ENCODE peak calls at places on chromosomes 7 and 10, in five cellular contexts. N is substantia nigra, C is tibial nerve, F is thoracic aorta, T is mesendoderm. O is an unnamed sample.

GRCh38 chr7:80883188-80884025 is 35.4 kb downstream of the SEMA3C start:
- DNase-seq in F (no peak), N (no peak), T (peak; percentile 79), C (no peak), O (no peak)

GRCh38 chr7:84017653-84018052 is 176.9 kb downstream of the SEMA3A start:
- DNase-seq in T (no peak), F (no peak), C (no peak), N (no peak), O (no peak)

GRCh38 chr10:12321641-12322040 is 27.7 kb upstream of the CAMK1D start:
- DNase-seq in N (no peak), C (no peak), F (no peak), T (no peak), O (no peak)

GRCh38 chr10:7192831-7193348 is 217.9 kb downstream of the SFMBT2 start:
- DNase-seq in N (no peak), T (no peak), F (no peak), C (no peak), O (no peak)

GRCh38 chr10:30048768-30049507 is 10.4 kb downstream of the JCAD start:
- DNase-seq in F (no peak), T (no peak), N (no peak), C (no peak), O (peak; percentile 31)

GRCh38 chr10:131829156-131829930 is 71.5 kb upstream of the PPP2R2D start:
- DNase-seq in T (no peak), N (no peak), F (no peak), C (no peak), O (no peak)

GRCh38 chr10:99331207-99331803 is 2.1 kb downstream of the CNNM1 start:
- DNase-seq in N (no peak), C (no peak), T (peak; percentile 31), F (no peak), O (no peak)

GRCh38 chr10:59387951-59388431 is 25.6 kb upstream of the FAM13C start:
- DNase-seq in C (no peak), T (no peak), F (no peak), N (no peak), O (no peak)

GRCh38 chr7:14902589-14902963 is at the start of gene DGKB:
- DNase-seq in T (peak; percentile 57), N (peak; percentile 22), C (no peak), F (no peak), O (peak; percentile 19)

GRCh38 chr7:119620769-119621168 is 652.2 kb upstream of the KCND2 start:
- DNase-seq in F (no peak), T (no peak), C (no peak), N (no peak), O (no peak)

GRCh38 chr10:76540786-76541185 is 1096.8 kb downstream of the KCNMA1 start:
- DNase-seq in C (no peak), T (no peak), F (no peak), N (no peak), O (no peak)

GRCh38 chr10:85784792-85785191 is 581.8 kb downstream of the GRID1 start:
- DNase-seq in C (no peak), T (no peak), N (no peak), F (no peak), O (no peak)

GRCh38 chr10:128739937-128740336 is 613.7 kb upstream of the MKI67 start:
- DNase-seq in T (peak; percentile 54), F (no peak), C (no peak), N (no peak), O (no peak)

GRCh38 chr10:21261705-21262285 is 263.7 kb downstream of the SKIDA1 start:
- DNase-seq in T (no peak), N (peak; percentile 22), F (no peak), C (no peak), O (no peak)

GRCh38 chr7:100929811-100930174 is 19.5 kb upstream of the MUC3A start:
- DNase-seq in C (no peak), T (no peak), N (no peak), F (no peak), O (no peak)

GRCh38 chr10:77201135-77202111 is 436.2 kb downstream of the KCNMA1 start:
- DNase-seq in T (peak; percentile 48), F (no peak), N (no peak), C (no peak), O (no peak)

GRCh38 chr7:12765431-12766100 is 78.1 kb downstream of the ARL4A start:
- DNase-seq in T (no peak), C (no peak), N (no peak), F (no peak), O (no peak)

GRCh38 chr10:100847440-100847839 is 65.3 kb upstream of the SLF2 start:
- DNase-seq in C (no peak), N (no peak), T (no peak), F (no peak), O (no peak)

GRCh38 chr10:35127289-35127891 is 744 bp downstream of the CREM start:
- DNase-seq in C (peak; percentile 38), F (peak; percentile 9), N (peak; percentile 58), T (peak; percentile 71), O (peak; percentile 58)

GRCh38 chr10:13414855-13415254 is 66.8 kb upstream of the SEPHS1 start:
- DNase-seq in C (no peak), F (no peak), T (peak; percentile 63), N (no peak), O (no peak)

GRCh38 chr10:119029613-119030420 is at the start of gene NANOS1:
- DNase-seq in C (no peak), T (peak; percentile 59), F (no peak), N (no peak), O (no peak)
- H3K27ac ChIP-seq in C (no peak within 1 kb of the TSS), T (peak within 1 kb of the TSS; percentile 3), F (peak within 1 kb of the TSS; percentile 83), N (peak within 1 kb of the TSS; percentile 69), O (peak within 1 kb of the TSS; percentile 82)

DNA sequence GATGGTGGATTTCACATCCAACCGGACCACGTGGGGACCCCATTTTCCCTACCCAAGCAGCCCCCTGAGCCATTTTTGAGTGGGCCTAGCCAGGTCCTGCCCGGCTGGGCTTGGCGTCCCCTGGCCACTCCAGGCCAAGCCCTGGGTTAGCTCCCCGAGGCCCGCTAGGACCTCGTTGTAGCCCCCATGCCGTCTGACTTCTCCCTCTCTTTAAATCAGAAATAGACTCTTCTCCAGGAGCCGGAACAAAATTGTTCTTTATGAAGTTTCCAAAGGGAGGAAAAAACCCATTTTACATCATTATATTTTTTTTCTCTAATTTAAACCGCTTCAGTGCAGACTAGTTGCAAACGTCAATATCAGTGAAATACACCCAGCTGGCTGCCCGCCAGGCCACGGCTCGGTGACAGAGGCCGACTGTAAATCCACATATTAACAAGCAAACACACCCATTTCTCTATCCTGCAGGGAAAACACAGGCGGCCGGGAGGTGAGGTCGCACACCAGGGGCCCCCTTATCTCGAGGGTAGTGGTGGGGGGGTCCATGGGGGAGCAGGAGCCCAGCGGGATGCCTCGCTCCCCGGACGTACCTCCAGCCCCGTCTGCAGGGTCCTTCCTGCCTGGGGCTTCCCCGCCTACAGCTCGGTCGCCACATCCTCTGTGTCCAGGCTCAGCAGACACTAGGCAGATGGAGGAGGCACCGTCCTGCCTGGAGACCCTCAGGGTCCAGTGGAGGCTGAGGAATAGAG is 72.7 kb downstream of the ELFN1 start:
- DNase-seq in T (no peak), F (no peak), C (no peak), N (no peak), O (peak; percentile 74)
- H3K27ac ChIP-seq in T (no peak overlapping the region), F (no peak overlapping the region), C (no peak overlapping the region), N (no peak overlapping the region), O (no peak overlapping the region)

GRCh38 chr7:116801092-116801710 is 61.2 kb upstream of the CAPZA2 start:
- DNase-seq in C (no peak), T (no peak), F (no peak), N (no peak), O (no peak)
- H3K27ac ChIP-seq in C (no peak overlapping the region), T (no peak overlapping the region), F (no peak overlapping the region), N (no peak overlapping the region), O (no peak overlapping the region)

GRCh38 chr10:112955736-112956421 is 5.8 kb downstream of the TCF7L2 start:
- DNase-seq in N (no peak), T (no peak), C (no peak), F (no peak), O (no peak)

GRCh38 chr10:112956631-112957350 is 6.7 kb downstream of the TCF7L2 start:
- DNase-seq in N (no peak), F (no peak), T (no peak), C (no peak), O (no peak)

GRCh38 chr10:112953760-112954159 is 3.7 kb downstream of the TCF7L2 start:
- DNase-seq in C (no peak), N (no peak), T (no peak), F (no peak), O (no peak)

GRCh38 chr10:112953075-112953501 is 3.0 kb downstream of the TCF7L2 start:
- DNase-seq in F (no peak), C (no peak), T (peak; percentile 61), N (peak; percentile 33), O (peak; percentile 38)

DNA sequence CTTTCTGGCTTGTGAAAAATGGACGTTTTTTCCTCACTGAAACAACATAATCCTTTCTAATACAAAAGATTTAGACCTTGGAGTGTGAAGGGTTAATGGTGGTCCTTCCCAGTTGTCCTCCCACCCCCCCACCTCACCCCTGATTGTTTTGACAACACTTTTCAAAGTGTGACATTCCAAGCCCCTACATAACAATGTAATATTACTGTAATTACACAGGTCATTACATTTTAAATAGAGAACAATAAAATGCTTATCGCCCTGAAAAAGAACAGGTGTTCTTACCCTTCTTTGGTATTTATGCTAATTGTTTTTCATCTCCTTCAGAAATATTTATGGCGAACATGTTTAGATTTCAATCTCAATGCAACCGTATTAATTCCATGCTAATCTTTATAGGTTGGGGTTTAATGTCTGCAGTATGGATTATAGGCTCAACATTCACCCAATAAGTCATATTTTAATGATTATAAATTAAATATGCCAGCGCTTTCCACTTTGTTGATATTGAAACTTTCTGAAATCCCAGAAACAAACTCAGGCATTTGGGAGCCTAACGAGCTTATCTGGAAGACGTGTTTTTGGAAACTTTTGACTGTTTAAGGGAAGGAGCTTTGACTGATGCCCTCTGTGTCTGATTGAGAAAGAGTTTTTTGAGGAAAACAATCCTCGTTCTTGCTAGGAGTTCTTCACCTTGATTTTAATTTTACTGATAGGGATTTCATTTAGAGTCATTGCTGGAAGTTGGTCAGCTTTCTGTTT is 5.1 kb downstream of the TCF7L2 start:
- DNase-seq in T (peak; percentile 83), N (no peak), C (no peak), F (no peak), O (no peak)
- H3K27ac ChIP-seq in T (peak overlapping the region; percentile 81), N (no peak overlapping the region), C (peak overlapping the region; percentile 11), F (peak overlapping the region; percentile 1), O (no peak overlapping the region)

GRCh38 chr7:137146552-137146961 is 197.0 kb downstream of the PTN start:
- DNase-seq in F (no peak), T (no peak), N (no peak), C (no peak), O (no peak)

GRCh38 chr7:137151056-137151731 is 192.3 kb downstream of the PTN start:
- DNase-seq in T (peak; percentile 66), F (no peak), N (no peak), C (no peak), O (no peak)

GRCh38 chr7:137146996-137147720 is 196.4 kb downstream of the PTN start:
- DNase-seq in F (no peak), C (no peak), N (no peak), T (no peak), O (no peak)

GRCh38 chr7:137142376-137142775 is 201.2 kb downstream of the PTN start:
- DNase-seq in T (no peak), C (no peak), N (no peak), F (no peak), O (no peak)

GRCh38 chr7:137146012-137146455 is 197.5 kb downstream of the PTN start:
- DNase-seq in F (no peak), T (no peak), N (no peak), C (no peak), O (no peak)
- H3K27ac ChIP-seq in F (no peak overlapping the region), T (no peak overlapping the region), N (no peak overlapping the region), C (no peak overlapping the region), O (no peak overlapping the region)

GRCh38 chr10:44968101-44968886 is 8.7 kb downstream of the RASSF4 start:
- DNase-seq in N (no peak), T (no peak), C (no peak), F (no peak), O (no peak)
- H3K27ac ChIP-seq in N (peak overlapping the region; percentile 89), T (no peak overlapping the region), C (peak overlapping the region; percentile 63), F (no peak overlapping the region), O (peak overlapping the region; percentile 98)

O was measured in heart right ventricle.